ENCODE peak calls at places on chromosomes 12 and 14, in five cellular contexts. R is H1, U is WTC11, Z is HCT116, P is HEK293T. Y is an unnamed sample.
A peak's percentile ranks its signal among the peaks of the same experiment; 100 is the strongest.

GRCh38 chr12:110345176-110345651 is 58.3 kb downstream of the ANAPC7 start:
- DNase-seq in R (no peak), U (no peak), P (no peak), Z (no peak), Y (no peak)

GRCh38 chr14:29085546-29085945 is 319.0 kb downstream of the FOXG1 start:
- DNase-seq in R (peak; percentile 5), U (no peak), P (peak; percentile 56), Z (no peak), Y (no peak)

GRCh38 chr14:87643005-87643404 is 350.0 kb downstream of the GALC start:
- DNase-seq in R (no peak), Z (no peak), P (no peak), U (no peak), Y (no peak)

GRCh38 chr14:104687601-104688504 is 1.6 kb upstream of the INF2 start:
- DNase-seq in P (no peak), R (no peak), Z (peak; percentile 62), U (peak; percentile 64), Y (no peak)

GRCh38 chr14:35292770-35293561 is 784 bp downstream of the PSMA6 start:
- DNase-seq in Z (no peak), P (no peak), R (no peak), U (no peak), Y (no peak)

GRCh38 chr12:124663771-124664366 is 96.5 kb upstream of the NCOR2 start:
- DNase-seq in R (no peak), P (no peak), Z (no peak), U (no peak), Y (no peak)

GRCh38 chr12:62278022-62278421 is 17.8 kb downstream of the USP15 start:
- DNase-seq in Z (no peak), P (no peak), R (no peak), U (no peak), Y (no peak)

GRCh38 chr12:52181757-52182156 is 10.1 kb downstream of the KRT80 start:
- DNase-seq in U (peak; percentile 36), Z (no peak), P (peak; percentile 41), R (no peak), Y (no peak)

GRCh38 chr14:67943947-67944346 is 124.4 kb downstream of the RAD51B start:
- DNase-seq in P (peak; percentile 58), U (peak; percentile 61), Z (peak; percentile 71), R (peak; percentile 15), Y (peak; percentile 49)

GRCh38 chr14:57060276-57060956 is 208.3 kb downstream of the EXOC5 start:
- DNase-seq in Z (no peak), P (no peak), R (no peak), U (no peak), Y (peak; percentile 52)

GRCh38 chr12:46223047-46223446 is 45.8 kb downstream of the SLC38A1 start:
- DNase-seq in P (no peak), U (no peak), Z (no peak), R (no peak), Y (no peak)

GRCh38 chr14:99685061-99685995 is 1.2 kb downstream of the CYP46A1 start:
- DNase-seq in P (no peak), Z (no peak), U (no peak), R (no peak), Y (no peak)

GRCh38 chr14:92460916-92461579 is 52.5 kb upstream of the RIN3 start:
- DNase-seq in Z (no peak), P (no peak), U (no peak), R (no peak), Y (peak; percentile 61)

GRCh38 chr14:51783765-51784164 is 76.6 kb upstream of the GNG2 start:
- DNase-seq in R (no peak), U (no peak), P (no peak), Z (no peak), Y (no peak)

GRCh38 chr12:50187084-50187900 is 20.1 kb upstream of the CERS5 start:
- DNase-seq in U (no peak), P (no peak), R (no peak), Z (no peak), Y (peak; percentile 47)

GRCh38 chr14:32073537-32074189 is 3.4 kb upstream of the ARHGAP5 start:
- DNase-seq in Z (peak; percentile 82), P (peak; percentile 42), U (peak; percentile 20), R (no peak), Y (peak; percentile 36)
- TF ChIP-seq SP1 in Z (no peak), P (no peak), U (no peak), R (no peak), Y (no peak)

GRCh38 chr12:96350982-96351381 is 49.3 kb downstream of the CDK17 start:
- DNase-seq in U (no peak), R (no peak), Z (no peak), P (no peak), Y (no peak)

GRCh38 chr12:96356831-96357230 is 43.4 kb downstream of the CDK17 start:
- DNase-seq in Z (no peak), P (no peak), R (no peak), U (no peak), Y (no peak)

GRCh38 chr12:96354326-96354725 is 45.9 kb downstream of the CDK17 start:
- DNase-seq in R (no peak), U (no peak), P (no peak), Z (no peak), Y (no peak)

GRCh38 chr12:96354844-96355534 is 45.2 kb downstream of the CDK17 start:
- DNase-seq in U (no peak), Z (no peak), P (no peak), R (no peak), Y (no peak)

DNA sequence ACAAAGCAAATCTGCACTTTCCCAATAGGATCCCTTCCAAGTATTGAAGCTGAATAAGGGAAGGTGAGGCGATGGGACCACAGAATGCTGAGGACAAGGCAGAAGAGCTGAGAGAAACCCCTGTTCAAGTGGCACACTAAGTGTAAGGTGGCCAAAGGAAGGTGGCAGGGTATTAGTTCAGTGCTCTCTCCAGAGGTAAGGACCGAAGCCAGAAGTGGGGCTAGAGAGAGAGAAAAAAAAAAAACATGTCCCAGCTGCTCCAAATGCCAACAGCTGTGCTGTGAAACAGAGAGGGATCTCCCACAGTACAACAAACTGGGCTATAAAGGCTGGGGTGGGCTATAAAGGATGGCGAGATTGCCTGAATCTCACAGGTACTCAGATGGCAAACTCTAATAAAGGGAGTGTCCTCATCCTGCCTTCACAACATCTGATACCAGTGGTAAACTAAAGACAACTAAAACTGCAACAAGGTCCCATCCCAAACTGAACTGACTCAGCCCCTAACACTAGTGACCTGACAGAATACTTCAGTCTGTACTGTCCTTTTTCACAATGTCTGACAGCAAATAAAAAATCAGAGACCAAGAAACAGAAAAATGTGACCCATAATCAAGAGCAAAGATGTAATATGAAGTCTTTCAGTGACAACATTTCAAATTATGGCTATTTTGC is 47.9 kb downstream of the CDK17 start:
- DNase-seq in R (no peak), Z (no peak), U (no peak), P (no peak), Y (no peak)
- TF ChIP-seq SP1 in R (no peak), Z (no peak), U (no peak), P (no peak), Y (no peak)

GRCh38 chr14:81205639-81206038 is 15.1 kb downstream of the GTF2A1 start:
- DNase-seq in P (no peak), U (no peak), Z (no peak), R (no peak), Y (no peak)

GRCh38 chr14:81193924-81194633 is 26.7 kb downstream of the GTF2A1 start:
- DNase-seq in U (no peak), P (no peak), R (no peak), Z (no peak), Y (no peak)

GRCh38 chr14:81199084-81199483 is 21.7 kb downstream of the GTF2A1 start:
- DNase-seq in U (no peak), P (no peak), Z (no peak), R (no peak), Y (no peak)

GRCh38 chr14:81198651-81199050 is 22.1 kb downstream of the GTF2A1 start:
- DNase-seq in P (no peak), R (no peak), Z (no peak), U (no peak), Y (no peak)

GRCh38 chr14:81200041-81200440 is 20.7 kb downstream of the GTF2A1 start:
- DNase-seq in Z (no peak), R (no peak), P (no peak), U (no peak), Y (no peak)
- TF ChIP-seq SP1 in Z (no peak), R (no peak), P (no peak), U (no peak), Y (no peak)

DNA sequence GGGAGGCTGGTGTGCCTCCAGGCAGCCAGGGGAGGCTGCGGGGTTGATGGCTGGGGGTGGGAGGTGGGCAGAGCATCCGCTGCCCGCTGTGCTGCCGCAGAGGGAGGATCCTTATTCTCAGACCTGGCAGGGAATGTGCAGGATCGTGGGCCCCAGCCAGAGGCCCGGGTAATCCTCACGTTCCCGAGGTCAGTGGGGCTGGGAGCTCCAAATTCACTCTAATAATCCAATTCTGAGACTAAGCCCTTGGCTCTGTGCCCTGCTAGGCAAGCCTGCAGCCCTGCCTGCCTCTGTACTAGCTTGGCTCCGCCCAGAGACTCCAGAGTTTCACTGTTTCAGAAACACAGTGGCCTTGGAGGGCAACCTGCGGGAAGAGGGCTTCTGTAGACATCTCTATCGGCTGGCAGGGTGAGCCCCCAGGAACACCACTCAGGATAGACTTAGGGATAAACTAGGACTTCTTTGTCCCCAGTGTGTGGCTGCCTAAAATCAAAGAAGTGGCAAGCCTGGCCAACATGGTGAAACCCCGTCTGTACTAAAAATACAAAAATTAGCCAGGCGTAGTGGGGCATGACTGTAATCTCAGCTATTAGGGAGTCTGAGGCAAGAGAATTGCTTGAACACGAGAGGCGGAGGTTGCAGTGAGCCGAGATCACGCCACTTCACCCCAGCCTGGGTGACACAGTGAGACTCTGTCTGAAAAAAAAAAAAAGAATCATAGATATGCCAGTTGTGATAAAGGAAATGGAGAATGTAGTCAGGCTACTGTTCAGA is 17.7 kb upstream of the MLEC start:
- DNase-seq in U (peak; percentile 30), Z (no peak), R (no peak), P (no peak), Y (peak; percentile 79)
- TF ChIP-seq SP1 in U (no peak), Z (no peak), R (no peak), P (no peak), Y (no peak)

GRCh38 chr14:65095633-65096205 is 6.6 kb downstream of the MAX start:
- DNase-seq in Z (no peak), P (no peak), U (no peak), R (no peak), Y (no peak)
- TF ChIP-seq SP1 in Z (no peak), P (no peak), U (no peak), R (no peak), Y (no peak)